ENCODE peak calls at places on chromosomes 5 and 9, in four cellular contexts. M is HepG2, B is GM12878, I is K562. O is an unnamed sample.
A peak's percentile ranks its signal among the peaks of the same experiment; 100 is the strongest.

GRCh38 chr5:172478256-172478655 is 23.9 kb upstream of the SH3PXD2B start:
- DNase-seq in M (no peak), B (no peak), I (no peak), O (no peak)

GRCh38 chr5:592158-592557 is 20.0 kb upstream of the CEP72 start:
- DNase-seq in I (no peak), B (no peak), M (no peak), O (no peak)

GRCh38 chr5:131538177-131538593 is 96.8 kb downstream of the RAPGEF6 start:
- DNase-seq in I (no peak), B (no peak), M (peak; percentile 25), O (no peak)

GRCh38 chr5:90962481-90962880 is 403.9 kb downstream of the ADGRV1 start:
- DNase-seq in I (no peak), B (no peak), M (no peak), O (no peak)

GRCh38 chr5:109706065-109706464 is 16.3 kb downstream of the MAN2A1 start:
- DNase-seq in M (no peak), B (no peak), I (no peak), O (no peak)

GRCh38 chr9:99069532-99069931 is 35.4 kb upstream of the TGFBR1 start:
- DNase-seq in B (no peak), M (no peak), I (no peak), O (no peak)

GRCh38 chr9:125990793-125991220 is 243.6 kb downstream of the PBX3 start:
- DNase-seq in M (no peak), B (no peak), I (no peak), O (no peak)

GRCh38 chr5:172579403-172579990 is 61.6 kb upstream of the NEURL1B start:
- DNase-seq in B (no peak), M (no peak), I (no peak), O (no peak)

GRCh38 chr5:103669615-103670014 is 107.0 kb upstream of the NUDT12 start:
- DNase-seq in M (no peak), I (no peak), B (no peak), O (no peak)

GRCh38 chr5:156402387-156402921 is 75.5 kb downstream of the SGCD start:
- DNase-seq in B (peak; percentile 87), I (no peak), M (no peak), O (peak; percentile 70)

GRCh38 chr9:17063535-17064135 is 71.2 kb upstream of the CNTLN start:
- DNase-seq in M (peak; percentile 45), B (no peak), I (peak; percentile 6), O (no peak)

GRCh38 chr9:98686961-98687855 is 21.5 kb downstream of the GABBR2 start:
- DNase-seq in B (no peak), M (no peak), I (no peak), O (no peak)

GRCh38 chr5:16742938-16743337 is 126.1 kb upstream of the RETREG1 start:
- DNase-seq in I (no peak), B (no peak), M (peak; percentile 45), O (no peak)

GRCh38 chr5:76104027-76104426 is 20.8 kb downstream of the SV2C start:
- DNase-seq in I (no peak), M (peak; percentile 11), B (no peak), O (peak; percentile 65)

GRCh38 chr9:107274953-107275422 is 8.1 kb upstream of the RAD23B start:
- DNase-seq in M (peak; percentile 57), B (no peak), I (no peak), O (no peak)

GRCh38 chr5:135304352-135305221 is 94.4 kb downstream of the MACROH2A1 start:
- DNase-seq in M (peak; percentile 83), I (peak; percentile 37), B (no peak), O (no peak)

GRCh38 chr9:99189186-99189585 is 32.6 kb downstream of the ALG2 start:
- DNase-seq in B (no peak), M (no peak), I (no peak), O (no peak)

GRCh38 chr9:133802256-133802655 is 64.1 kb upstream of the SARDH start:
- DNase-seq in B (no peak), M (no peak), I (peak; percentile 32), O (no peak)

GRCh38 chr9:6149315-6149714 is 66.3 kb upstream of the IL33 start:
- DNase-seq in M (no peak), I (no peak), B (no peak), O (no peak)

GRCh38 chr9:128358861-128359260 is 12.3 kb upstream of the URM1 start:
- DNase-seq in I (no peak), B (no peak), M (no peak), O (no peak)

GRCh38 chr5:142095035-142095434 is 13.5 kb upstream of the NDFIP1 start:
- DNase-seq in B (no peak), M (no peak), I (no peak), O (no peak)

GRCh38 chr9:14352549-14352948 is 38.6 kb upstream of the NFIB start:
- DNase-seq in B (no peak), I (no peak), M (peak; percentile 30), O (no peak)

GRCh38 chr9:94289691-94290090 is 30.6 kb downstream of the ZNF169 start:
- DNase-seq in I (no peak), B (no peak), M (no peak), O (no peak)

GRCh38 chr9:122380293-122380692 is 9.5 kb downstream of the PTGS1 start:
- DNase-seq in I (no peak), M (no peak), B (no peak), O (no peak)

GRCh38 chr9:122378236-122378635 is 7.4 kb downstream of the PTGS1 start:
- DNase-seq in M (no peak), B (no peak), I (no peak), O (no peak)

GRCh38 chr9:122377241-122378164 is 6.7 kb downstream of the PTGS1 start:
- DNase-seq in M (no peak), I (peak; percentile 40), B (no peak), O (no peak)

GRCh38 chr9:122381206-122381950 is 10.6 kb downstream of the PTGS1 start:
- DNase-seq in I (no peak), M (no peak), B (no peak), O (no peak)

DNA sequence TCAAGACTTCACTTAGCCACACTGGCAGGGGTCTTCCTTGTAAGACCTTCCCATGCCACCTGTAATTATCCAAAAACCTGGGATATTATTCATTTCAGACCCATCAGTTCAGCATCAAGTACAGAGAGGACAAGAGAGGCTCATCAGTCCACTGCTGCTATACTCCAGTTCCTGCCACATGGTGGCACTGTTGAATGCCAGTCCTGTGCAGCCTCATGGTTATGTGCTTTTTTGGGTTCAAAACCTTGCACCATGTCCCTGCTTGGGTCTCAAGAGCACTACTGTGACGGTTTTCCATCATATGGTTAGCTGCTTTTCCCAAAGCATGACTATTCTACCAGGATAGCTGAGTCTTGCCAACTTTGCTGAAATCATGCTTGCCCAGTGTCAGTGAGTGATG is 8.5 kb downstream of the PTGS1 start:
- DNase-seq in I (peak; percentile 30), M (no peak), B (no peak), O (peak; percentile 35)
- TF ChIP-seq MAX in I (no peak), M (no peak), B (no peak), O (no peak)

DNA sequence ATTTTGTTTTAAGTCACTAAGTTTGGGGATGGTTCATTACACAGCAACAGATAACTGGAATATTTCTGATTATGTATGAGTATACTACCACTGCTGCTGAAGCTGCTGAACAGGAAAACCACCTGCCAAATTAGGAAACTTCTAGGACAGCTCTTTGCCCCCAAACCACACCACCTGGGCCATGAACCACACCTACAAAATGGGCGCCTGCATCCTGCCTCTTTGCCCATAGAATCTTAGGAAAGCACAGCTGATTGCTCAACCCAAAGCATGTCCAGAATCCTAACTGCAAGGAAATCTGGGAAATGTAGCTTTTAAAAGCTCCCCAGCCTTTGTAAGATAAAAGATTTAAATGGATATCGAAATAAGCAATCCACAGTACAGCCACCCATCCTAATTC is 6.6 kb upstream of the C9orf152 start:
- DNase-seq in B (no peak), M (peak; percentile 44), I (no peak), O (no peak)
- TF ChIP-seq CBFB in B (no peak), M (no peak), I (no peak), O (no peak)

DNA sequence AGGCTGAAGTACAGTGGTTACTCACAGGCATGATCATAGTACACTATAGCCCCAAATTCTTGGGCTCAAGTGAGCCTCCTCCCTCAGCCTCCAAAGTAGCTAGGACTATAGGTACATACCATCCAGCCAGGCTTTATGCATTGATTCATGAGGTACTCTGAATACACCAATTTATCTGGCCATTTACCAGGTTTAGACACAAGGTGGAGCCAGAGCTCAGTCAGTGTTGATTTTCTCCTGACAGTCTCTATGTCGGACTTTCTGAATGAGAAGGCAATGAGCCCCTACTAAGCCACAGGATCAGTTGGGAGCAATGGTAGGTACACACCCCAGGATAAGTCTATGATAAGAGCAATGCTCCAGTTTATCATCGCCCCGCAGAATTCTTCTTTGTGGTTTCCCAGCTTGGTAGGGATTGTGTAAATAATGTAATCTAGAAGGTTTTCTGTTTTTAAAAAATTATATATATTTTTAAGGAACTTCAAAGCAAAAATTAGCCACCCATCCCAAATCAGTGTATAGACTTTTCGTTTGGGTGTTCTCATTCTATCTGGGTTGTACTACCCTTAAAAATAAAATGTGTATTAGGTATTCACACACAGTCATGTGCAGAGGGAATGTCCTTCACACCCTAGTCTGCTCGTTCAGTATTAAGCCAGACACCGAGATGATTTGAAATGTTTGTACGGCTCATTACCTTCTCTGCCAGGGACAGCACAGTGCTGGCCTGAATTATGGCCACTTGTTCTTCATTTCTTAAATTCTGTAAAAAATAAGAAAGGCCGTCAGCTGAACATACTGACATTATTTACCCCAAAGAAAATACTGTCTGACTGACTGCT is 118.4 kb upstream of the DPYSL3 start:
- DNase-seq in B (peak; percentile 28), I (peak; percentile 23), M (peak; percentile 65), O (peak; percentile 74)
- TF ChIP-seq ETV6 in B (no peak), I (no peak), M (no peak), O (no peak)

DNA sequence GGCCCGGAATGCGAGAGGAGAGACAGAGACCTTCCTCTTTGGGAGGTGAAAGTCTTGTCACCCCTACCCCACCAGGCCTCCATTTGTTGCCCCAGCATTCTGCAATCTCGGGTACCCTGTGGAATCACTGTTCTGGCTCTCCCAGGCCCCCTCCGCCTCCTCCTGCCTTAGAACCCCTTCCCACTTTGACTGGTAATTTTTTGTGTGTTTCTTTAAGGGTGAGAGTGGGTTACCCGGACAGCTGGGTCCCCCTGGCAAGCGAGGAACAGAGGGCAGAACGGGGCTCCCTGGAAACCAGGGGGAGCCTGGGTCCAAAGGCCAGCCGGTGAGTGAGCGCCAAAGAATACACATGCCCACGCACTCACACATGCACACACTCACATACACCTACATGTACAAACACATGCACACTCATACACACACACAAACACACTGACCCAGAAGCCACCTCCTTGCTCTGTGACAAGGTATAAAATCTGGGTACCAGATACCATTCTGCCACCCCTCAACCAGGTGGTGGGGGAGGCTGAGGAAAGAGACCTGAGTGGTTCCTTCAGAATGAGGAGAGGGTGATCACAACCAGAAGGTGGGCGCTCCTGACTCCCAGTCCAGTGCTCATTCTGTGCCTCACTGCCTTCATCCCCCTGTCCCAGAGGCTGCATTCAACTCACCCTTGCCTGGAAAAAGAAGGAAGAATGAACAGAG is 30.9 kb upstream of the ORM1 start:
- DNase-seq in B (no peak), M (no peak), I (no peak), O (no peak)
- TF ChIP-seq MAX in B (no peak), M (no peak), I (no peak), O (no peak)

GRCh38 chr5:177320879-177321278 is 9.2 kb upstream of the MXD3 start:
- DNase-seq in I (no peak), B (no peak), M (no peak), O (no peak)
- TF ChIP-seq CBFB in I (no peak), B (no peak), M (no peak), O (no peak)

DNA sequence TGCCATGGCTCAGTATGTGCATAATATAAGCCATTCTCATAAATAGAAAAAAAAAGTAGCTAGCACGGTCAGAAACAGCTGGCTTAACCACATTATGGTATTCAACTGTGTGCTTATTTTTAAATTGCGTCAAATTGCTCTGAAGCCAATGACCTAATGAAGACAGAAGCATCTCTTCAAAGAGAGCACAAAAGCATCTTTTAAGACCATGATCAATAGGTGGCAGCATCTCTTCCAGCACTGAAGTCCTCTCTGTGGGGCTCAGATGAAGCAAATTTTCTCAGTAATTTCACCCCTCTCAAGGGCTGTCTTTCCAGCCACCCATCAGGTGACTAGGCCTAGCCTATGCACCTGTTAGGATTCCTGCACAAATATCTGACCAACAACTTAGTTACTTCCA is 251.4 kb downstream of the GLIS3 start:
- DNase-seq in I (no peak), B (no peak), M (no peak), O (no peak)
- TF ChIP-seq ETV6 in I (no peak), B (no peak), M (no peak), O (no peak)

O was measured in WTC11.